ENCODE peak calls at places on chromosomes 16 and 17, in six cellular contexts. H, B, F, U, I and Q are unnamed samples. For H3K4me1, the result is how much of the 10 kb centered on the place peaks cover.

GRCh38 chr17:17297217-17297616 is 6.0 kb upstream of the NT5M start:
- DNase-seq in H (no peak), B (no peak), F (no peak), U (no peak), I (peak), Q (no peak)

GRCh38 chr17:65156835-65157565 is 19.8 kb downstream of the RGS9 start:
- DNase-seq in H (no peak), B (no peak), F (no peak), U (no peak), I (no peak), Q (no peak)

GRCh38 chr16:72961115-72961832 is 86.7 kb downstream of the ZFHX3 start:
- DNase-seq in H (no peak), B (no peak), F (no peak), U (no peak), I (peak), Q (peak)

GRCh38 chr16:84397090-84397489 is 28.8 kb downstream of the ATP2C2 start:
- DNase-seq in H (no peak), B (no peak), F (no peak), U (no peak), I (no peak), Q (no peak)

GRCh38 chr16:76059701-76060100 is 217.5 kb upstream of the CNTNAP4 start:
- DNase-seq in H (no peak), B (no peak), F (no peak), U (no peak), I (no peak), Q (no peak)

GRCh38 chr17:82014432-82014831 is 8.2 kb downstream of the CENPX start:
- DNase-seq in H (no peak), B (no peak), F (no peak), U (no peak), I (no peak), Q (no peak)

GRCh38 chr17:2018716-2019490 is 6.2 kb downstream of the RTN4RL1 start:
- DNase-seq in H (no peak), B (no peak), F (no peak), U (no peak), I (no peak), Q (no peak)

GRCh38 chr16:82049484-82049883 is 14.4 kb downstream of the HSD17B2 start:
- DNase-seq in H (no peak), B (no peak), F (no peak), U (no peak), I (no peak), Q (no peak)

GRCh38 chr17:18988546-18989173 is 15.9 kb downstream of the FAM83G start:
- DNase-seq in H (no peak), B (no peak), F (no peak), U (no peak), I (no peak), Q (no peak)

GRCh38 chr17:51546114-51546513 is 285.8 kb downstream of the UTP18 start:
- DNase-seq in H (no peak), B (no peak), F (no peak), U (no peak), I (no peak), Q (no peak)

GRCh38 chr17:82202981-82203380 is 9.7 kb downstream of the CCDC57 start:
- DNase-seq in H (no peak), B (no peak), F (no peak), U (no peak), I (no peak), Q (no peak)

GRCh38 chr16:88697831-88698693 is 8.1 kb downstream of the RNF166 start:
- DNase-seq in H (no peak), B (no peak), F (no peak), U (no peak), I (no peak), Q (no peak)

GRCh38 chr17:80855968-80856862 is 135.4 kb upstream of the CHMP6 start:
- DNase-seq in H (peak), B (no peak), F (peak), U (peak), I (peak), Q (peak)
- H3K4me1 ChIP-seq in H (under half), B (under half), F (under half), U (under half), I (half or more), Q (under half)

DNA sequence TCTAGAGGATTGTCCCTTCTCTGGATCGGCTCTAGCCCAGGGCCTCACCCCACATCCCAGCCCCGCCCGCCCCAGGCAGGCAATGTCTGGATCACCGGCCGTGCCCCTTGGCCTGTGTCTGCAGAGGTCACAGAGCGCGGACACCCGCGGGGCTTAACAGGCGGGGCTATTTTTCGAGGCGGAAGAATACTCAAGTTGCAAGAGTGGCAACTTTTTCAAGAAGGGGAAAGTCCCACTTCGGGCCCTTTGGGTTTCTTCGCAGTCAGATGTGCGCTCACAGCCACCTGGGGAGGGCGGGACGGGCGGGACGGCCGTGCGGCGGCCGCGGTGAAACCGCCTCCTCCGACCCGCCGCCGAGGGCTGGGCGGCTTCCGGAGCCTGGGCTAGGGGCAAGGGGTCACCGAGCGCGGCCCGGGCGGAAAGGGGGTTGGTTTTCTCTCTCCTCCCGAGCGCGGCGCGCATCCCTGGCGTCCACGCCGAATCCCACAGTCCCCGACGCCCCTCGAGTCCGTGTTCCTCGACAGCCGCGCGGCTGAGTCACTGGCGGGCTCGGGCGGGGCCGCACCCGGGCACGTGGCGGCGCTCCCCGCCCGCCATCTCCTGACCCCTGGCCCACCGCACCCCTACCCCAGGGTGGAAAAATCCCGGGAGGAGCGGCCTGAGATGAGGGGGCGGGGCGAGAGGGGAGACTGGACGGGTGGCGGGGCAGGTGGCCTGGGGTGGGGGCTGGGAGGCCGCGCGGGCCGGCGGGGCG is 1.2 kb upstream of the PFN1 start:
- DNase-seq in H (peak), B (peak), F (peak), U (peak), I (peak), Q (peak)
- TF ChIP-seq POLR2A in H (no peak), B (no peak), F (no peak), U (no peak), I (no peak), Q (peak)

DNA sequence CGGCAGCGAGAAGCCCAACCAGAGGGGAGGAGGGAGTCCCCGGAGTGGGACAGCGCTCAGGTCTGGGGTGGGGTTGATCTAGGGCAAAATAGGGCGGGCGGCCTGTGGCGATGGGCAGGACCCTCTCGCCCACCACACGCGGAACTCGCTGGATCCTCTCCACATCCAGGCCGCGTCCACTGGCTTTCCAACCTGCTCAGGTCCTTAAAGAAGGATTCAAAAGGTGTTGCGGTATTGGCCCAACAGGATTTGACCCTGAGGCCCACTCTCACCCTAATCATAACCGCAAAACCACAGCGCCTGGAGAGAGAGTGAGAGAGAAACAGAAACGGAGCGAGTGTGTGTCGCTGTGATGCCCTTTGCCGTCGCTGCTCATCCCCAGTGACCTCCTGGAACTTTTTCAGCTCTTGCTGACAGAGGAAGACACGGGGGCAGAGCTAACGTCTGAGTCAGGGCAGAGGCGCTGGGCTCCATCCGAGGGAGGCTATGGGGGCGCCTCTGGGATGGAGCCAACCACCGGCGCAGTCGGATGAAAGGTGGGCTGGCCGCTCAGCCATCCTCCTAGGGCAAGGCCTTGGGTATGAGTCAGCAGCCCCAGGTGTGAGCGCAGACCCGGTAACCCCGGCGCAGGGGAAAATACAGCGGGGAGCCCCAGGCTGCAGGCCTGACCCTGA is 16.7 kb upstream of the OR1F1 start:
- DNase-seq in H (no peak), B (no peak), F (no peak), U (no peak), I (no peak), Q (no peak)
- H3K4me3 ChIP-seq in H (no peak), B (peak), F (peak), U (no peak), I (no peak), Q (peak)

GRCh38 chr17:59762022-59762825 is 54.8 kb downstream of the VMP1 start:
- DNase-seq in H (peak), B (no peak), F (no peak), U (no peak), I (peak), Q (no peak)

GRCh38 chr17:59764292-59764741 is 56.9 kb downstream of the VMP1 start:
- DNase-seq in H (no peak), B (no peak), F (no peak), U (no peak), I (peak), Q (no peak)

GRCh38 chr17:59763861-59764260 is 56.4 kb downstream of the VMP1 start:
- DNase-seq in H (no peak), B (no peak), F (no peak), U (no peak), I (peak), Q (no peak)

GRCh38 chr17:59761385-59762021 is 54.0 kb downstream of the VMP1 start:
- DNase-seq in H (no peak), B (no peak), F (no peak), U (no peak), I (peak), Q (no peak)

GRCh38 chr17:59762826-59763374 is 55.4 kb downstream of the VMP1 start:
- DNase-seq in H (no peak), B (no peak), F (no peak), U (no peak), I (no peak), Q (no peak)
- H3K4me1 ChIP-seq in H (half or more), B (under half), F (under half), U (under half), I (under half), Q (under half)